ENCODE peak calls at places on chromosomes 3 and 15, in eight cellular contexts. R is tibial artery, U is dorsolateral prefrontal cortex, E is epithelial cell of esophagus, T is BJ, Y is endodermal cell, B is heart right ventricle, X is brain microvascular endothelial cell. W is an unnamed sample.

GRCh38 chr3:97970131-97970530 is 2.1 kb downstream of the RIOX2 start:
- DNase-seq in R (no peak), U (no peak), E (no peak), T (no peak), Y (no peak), B (no peak), X (no peak), W (no peak)

GRCh38 chr15:64749999-64750657 is 25.3 kb downstream of the RBPMS2 start:
- DNase-seq in R (peak), U (no peak), E (no peak), T (no peak), Y (peak), B (peak), X (peak), W (no peak)

GRCh38 chr3:145704020-145704419 is 457.0 kb downstream of the PLOD2 start:
- DNase-seq in R (no peak), U (no peak), E (peak), T (no peak), Y (no peak), B (no peak), X (no peak), W (no peak)

GRCh38 chr15:85491663-85492062 is 111.3 kb downstream of the AKAP13 start:
- DNase-seq in R (no peak), U (no peak), E (no peak), T (no peak), Y (no peak), B (no peak), X (no peak), W (no peak)

GRCh38 chr3:10744098-10744465 is 71.9 kb upstream of the SLC6A11 start:
- DNase-seq in R (no peak), U (no peak), E (peak), T (no peak), Y (peak), B (no peak), X (no peak), W (no peak)

GRCh38 chr3:17579289-17580031 is 163.0 kb downstream of the TBC1D5 start:
- DNase-seq in R (no peak), U (no peak), E (peak), T (no peak), Y (no peak), B (no peak), X (peak), W (peak)

GRCh38 chr3:49803464-49804140 is 541 bp downstream of the INKA1 start:
- DNase-seq in R (no peak), U (no peak), E (peak), T (no peak), Y (no peak), B (peak), X (no peak), W (peak)

GRCh38 chr3:62607287-62608029 is 234.1 kb upstream of the FEZF2 start:
- DNase-seq in R (no peak), U (peak), E (peak), T (peak), Y (no peak), B (peak), X (peak), W (no peak)

GRCh38 chr3:133896002-133896761 is 500 bp upstream of the RAB6B start:
- DNase-seq in R (no peak), U (no peak), E (peak), T (no peak), Y (peak), B (no peak), X (no peak), W (no peak)

GRCh38 chr15:74620636-74621545 is 5.3 kb downstream of the CLK3 start:
- DNase-seq in R (peak), U (peak), E (peak), T (no peak), Y (peak), B (peak), X (peak), W (peak)

DNA sequence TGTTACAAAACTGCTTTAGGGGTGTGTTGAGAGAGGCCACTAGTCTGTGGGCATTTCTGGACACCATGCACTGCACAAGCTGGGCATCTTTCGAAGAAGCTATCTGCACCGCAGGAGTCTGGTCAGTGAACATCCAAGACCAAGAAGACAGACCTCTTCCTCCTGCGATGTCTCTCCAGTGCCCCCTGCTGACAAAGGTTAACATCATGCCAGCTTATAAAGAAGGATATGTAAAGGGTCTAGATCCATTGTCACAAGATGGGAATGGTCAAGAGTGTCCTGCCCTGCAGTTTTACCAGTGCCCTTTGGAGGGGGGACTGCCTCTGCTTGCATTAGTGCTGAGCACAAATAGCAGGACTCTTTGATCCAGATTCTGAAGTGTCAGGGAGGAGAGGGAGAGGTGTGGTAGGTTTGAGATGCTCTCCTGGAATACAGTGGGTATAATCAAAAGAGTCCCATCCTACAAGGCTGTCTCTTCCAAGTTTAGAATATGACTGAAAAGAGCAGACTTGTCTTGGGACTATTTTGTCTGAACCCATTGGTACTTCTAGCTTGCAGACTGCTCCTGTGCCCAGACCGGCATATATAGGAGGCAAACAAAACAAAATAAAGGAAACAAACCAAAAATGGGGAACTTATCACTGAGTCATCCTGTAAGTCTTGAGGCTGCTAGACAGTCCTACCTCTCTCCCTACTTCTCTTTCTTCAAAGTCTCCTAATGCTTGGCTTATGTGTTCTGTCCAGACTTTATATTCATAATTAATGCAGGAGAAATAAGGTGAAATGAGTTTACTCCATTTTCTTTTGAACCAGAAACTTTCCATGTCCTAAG is 266.5 kb downstream of the ZNF385D start:
- DNase-seq in R (peak), U (no peak), E (peak), T (no peak), Y (peak), B (peak), X (peak), W (peak)
- TF ChIP-seq CTCF in R (peak), U (peak), E (peak), T (peak), Y (peak), B (peak), X (peak), W (peak)

GRCh38 chr15:99961011-99961441 is 227.8 kb upstream of the LYSMD4 start:
- DNase-seq in R (peak), U (no peak), E (peak), T (no peak), Y (peak), B (peak), X (peak), W (no peak)
- TF ChIP-seq CTCF in R (no peak), U (peak), E (peak), T (no peak), Y (peak), B (peak), X (peak), W (no peak)

GRCh38 chr15:79432345-79433311 is 492 bp downstream of the MINAR1 start:
- DNase-seq in R (no peak), U (no peak), E (peak), T (no peak), Y (peak), B (no peak), X (no peak), W (no peak)
- TF ChIP-seq CTCF in R (no peak), U (no peak), E (no peak), T (no peak), Y (peak), B (no peak), X (no peak), W (no peak)

GRCh38 chr3:31533169-31533870 is 595 bp downstream of the STT3B start:
- DNase-seq in R (peak), U (no peak), E (peak), T (no peak), Y (peak), B (peak), X (peak), W (peak)
- TF ChIP-seq CTCF in R (no peak), U (no peak), E (no peak), T (peak), Y (peak), B (peak), X (no peak), W (no peak)

DNA sequence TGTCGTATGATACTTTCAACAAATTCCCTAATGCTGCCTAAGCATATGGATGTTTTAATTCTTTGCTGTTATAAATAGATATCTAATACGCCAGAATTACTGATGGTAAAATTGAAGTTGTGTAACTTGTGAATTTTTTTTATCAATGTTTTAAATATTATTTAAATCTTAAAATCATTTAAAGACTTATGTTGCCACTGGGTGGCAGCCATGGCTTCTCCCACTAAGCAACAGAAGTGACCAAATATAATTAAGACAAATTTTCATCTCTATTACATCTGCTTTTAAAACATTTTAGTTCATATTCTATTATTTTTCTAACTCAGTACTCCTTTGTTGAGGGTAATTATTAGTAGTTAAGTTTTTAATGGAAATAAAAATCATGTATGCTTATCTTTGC is 8.1 kb upstream of the IL20RB start:
- DNase-seq in R (no peak), U (no peak), E (no peak), T (no peak), Y (no peak), B (no peak), X (no peak), W (no peak)
- TF ChIP-seq CTCF in R (no peak), U (peak), E (peak), T (peak), Y (peak), B (peak), X (peak), W (no peak)

DNA sequence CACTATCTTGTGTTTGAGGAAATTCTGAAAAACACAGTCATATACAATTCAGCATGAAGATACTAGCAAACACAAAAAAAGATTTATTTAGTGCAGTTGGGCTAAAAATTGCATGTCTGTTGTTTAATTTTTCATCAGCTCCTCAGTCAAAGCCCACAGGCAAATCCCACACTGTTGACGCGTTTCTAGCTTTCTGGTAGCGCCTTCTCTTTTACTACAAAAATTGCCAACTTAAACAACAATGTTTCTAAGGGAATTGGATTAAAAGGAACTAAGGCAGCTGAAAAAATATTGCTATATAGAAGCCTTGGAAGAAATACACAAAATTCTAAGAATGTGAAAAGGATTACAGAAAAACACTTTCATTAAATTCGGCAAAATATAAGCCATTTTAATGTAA is 196.7 kb upstream of the P2RY1 start:
- DNase-seq in R (no peak), U (no peak), E (no peak), T (no peak), Y (no peak), B (no peak), X (no peak), W (no peak)
- TF ChIP-seq CTCF in R (no peak), U (no peak), E (no peak), T (no peak), Y (no peak), B (no peak), X (no peak), W (no peak)

DNA sequence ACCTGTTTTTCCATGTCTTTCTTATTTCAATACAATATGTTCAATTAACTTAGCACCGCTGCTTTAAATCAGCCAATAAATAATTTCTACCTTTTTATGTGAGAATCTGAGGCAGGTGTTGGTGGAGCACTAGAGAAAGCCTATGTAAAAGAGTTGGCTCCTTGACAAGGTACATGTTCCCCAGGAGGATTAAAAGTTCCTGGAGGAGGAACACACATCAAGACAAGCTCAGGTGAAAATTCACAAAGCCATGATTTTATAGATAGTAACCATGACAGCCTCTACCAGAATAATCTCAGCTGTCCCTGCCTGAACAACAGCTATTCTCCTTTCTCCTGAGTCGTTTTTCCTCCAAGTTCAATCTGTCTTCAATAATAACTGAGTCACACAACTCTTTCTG is 3.4 kb upstream of the ZBED2 start:
- DNase-seq in R (no peak), U (no peak), E (no peak), T (no peak), Y (no peak), B (no peak), X (no peak), W (no peak)
- TF ChIP-seq CTCF in R (no peak), U (no peak), E (no peak), T (no peak), Y (no peak), B (no peak), X (no peak), W (no peak)

DNA sequence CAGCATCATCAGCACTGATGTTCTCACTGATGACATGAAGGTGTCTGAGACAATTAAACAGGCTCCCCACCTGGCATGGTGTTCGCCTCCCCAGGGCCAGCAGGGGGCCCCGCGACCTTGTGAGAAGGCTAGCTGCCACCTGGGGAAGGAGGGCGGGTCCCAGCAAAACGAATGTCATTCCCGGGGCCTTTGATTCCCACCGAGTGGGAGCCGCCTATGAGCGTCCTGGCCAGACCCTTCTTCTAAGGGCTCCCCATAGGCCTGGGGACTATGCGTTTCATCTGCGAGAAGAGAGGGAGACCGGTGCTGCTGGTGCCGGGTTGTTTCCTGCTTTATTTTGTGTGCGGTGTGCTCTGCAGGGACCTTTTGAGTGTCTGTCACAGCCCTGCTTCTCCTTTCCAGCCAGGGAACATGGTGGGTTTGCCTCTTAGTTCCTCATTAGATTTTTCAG is 20.5 kb upstream of the MINDY4B start:
- DNase-seq in R (no peak), U (no peak), E (peak), T (no peak), Y (peak), B (peak), X (no peak), W (peak)
- TF ChIP-seq CTCF in R (no peak), U (peak), E (peak), T (peak), Y (peak), B (peak), X (peak), W (peak)

GRCh38 chr3:377158-377561 is 180.6 kb downstream of the CHL1 start:
- DNase-seq in R (no peak), U (no peak), E (peak), T (no peak), Y (peak), B (no peak), X (no peak), W (peak)
- TF ChIP-seq CTCF in R (no peak), U (peak), E (peak), T (no peak), Y (peak), B (peak), X (peak), W (peak)

DNA sequence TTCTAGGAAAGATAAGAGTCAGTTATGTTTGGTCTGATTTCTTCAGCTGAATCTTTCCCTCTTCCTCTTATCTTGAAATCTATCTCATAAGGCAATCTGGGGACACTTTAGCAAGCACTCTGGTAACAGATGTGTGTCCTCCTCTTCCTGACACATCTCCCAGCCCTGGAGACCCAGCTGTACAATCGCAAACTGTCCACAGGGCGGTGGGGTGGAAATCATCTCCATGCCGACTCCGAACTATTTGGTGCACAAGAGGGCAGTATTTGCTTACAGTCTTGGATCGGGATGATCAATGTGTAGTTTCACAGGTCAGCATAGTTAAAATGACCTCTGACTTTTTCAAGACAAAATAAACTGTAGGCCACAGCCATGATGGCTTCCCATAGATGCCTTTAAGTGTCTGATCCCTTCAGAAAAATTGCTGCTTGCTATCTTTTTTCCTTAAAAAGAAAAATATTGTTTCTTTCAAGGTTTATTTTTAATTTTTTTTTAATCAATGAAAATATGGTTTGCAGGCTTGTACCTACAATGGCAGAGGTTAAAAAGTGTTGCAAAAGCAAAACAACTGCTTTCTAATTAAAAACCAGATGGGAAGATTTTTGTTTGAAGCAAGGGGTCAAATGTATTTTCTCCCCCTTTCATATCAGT is 17.7 kb downstream of the EEFSEC start:
- DNase-seq in R (no peak), U (no peak), E (peak), T (peak), Y (peak), B (peak), X (peak), W (no peak)
- TF ChIP-seq CTCF in R (peak), U (peak), E (peak), T (peak), Y (peak), B (peak), X (peak), W (no peak)

W was measured in GM20000.